ENCODE peak calls at places on chromosomes 6 and 20, in five cellular contexts. B is prostate gland, O is transverse colon, H is SK-N-SH, Y is esophagus muscularis mucosa. L is an unnamed sample. For H3K9me3, the result is how much of the 10 kb centered on the place peaks cover.

GRCh38 chr20:41232971-41233926 is 84.3 kb downstream of the ZHX3 start:
- DNase-seq in B (peak), Y (no peak), O (no peak), H (no peak), L (no peak)

GRCh38 chr6:15089569-15090144 is 156.2 kb upstream of the JARID2 start:
- DNase-seq in B (peak), O (no peak), Y (no peak), H (no peak), L (peak)

GRCh38 chr6:10557886-10558285 is 36.7 kb downstream of the GCNT2 start:
- DNase-seq in H (no peak), Y (no peak), B (no peak), O (no peak), L (no peak)

GRCh38 chr6:98946877-98947410 is 802 bp downstream of the FBXL4 start:
- DNase-seq in Y (no peak), H (peak), O (peak), B (peak), L (peak)

GRCh38 chr6:29576056-29576455 is 8.9 kb upstream of the OR2H2 start:
- DNase-seq in Y (no peak), H (no peak), B (no peak), O (no peak), L (no peak)

GRCh38 chr6:162940426-162940825 is 212.7 kb downstream of the PACRG start:
- DNase-seq in H (no peak), Y (no peak), B (no peak), O (no peak), L (no peak)

GRCh38 chr6:163637524-163637923 is 223.0 kb downstream of the QKI start:
- DNase-seq in O (no peak), Y (no peak), H (no peak), B (no peak), L (no peak)

GRCh38 chr6:33914519-33915120 is 110.8 kb upstream of the MLN start:
- DNase-seq in O (peak), B (no peak), Y (no peak), H (no peak), L (no peak)

GRCh38 chr20:52484438-52484837 is 292.9 kb upstream of the ZFP64 start:
- DNase-seq in H (no peak), B (no peak), Y (no peak), O (no peak), L (no peak)
- TF ChIP-seq POLR2AphosphoS5 in H (no peak), B (no peak), Y (no peak), O (no peak), L (no peak)

DNA sequence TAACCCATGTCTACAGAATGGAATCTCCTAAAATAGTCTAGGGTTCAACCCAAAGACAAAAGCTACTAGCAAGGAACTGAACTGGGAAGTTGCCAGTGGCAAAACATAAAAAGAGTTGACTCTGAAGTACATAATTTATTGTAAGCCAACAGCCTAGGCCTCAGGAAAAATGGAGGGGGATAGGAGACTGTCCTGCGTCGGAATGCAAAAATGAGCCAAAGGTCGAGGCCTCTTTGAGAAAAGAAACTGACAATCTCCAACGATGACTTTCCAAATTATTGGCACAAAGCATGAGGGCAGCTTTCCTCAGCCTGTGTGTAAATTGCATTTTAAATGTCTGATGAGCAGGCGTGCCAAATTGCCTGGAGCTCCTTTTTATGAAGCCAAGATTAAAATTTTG is 2.1 kb downstream of the COL12A1 start:
- DNase-seq in O (no peak), H (no peak), Y (no peak), B (no peak), L (no peak)
- H3K9me3 ChIP-seq in O (under half), H (under half), Y (under half), B (under half), L (under half)

GRCh38 chr20:19015890-19016465 is 196.5 kb upstream of the SLC24A3 start:
- DNase-seq in B (peak), H (no peak), O (no peak), Y (no peak), L (no peak)
- TF ChIP-seq POLR2AphosphoS5 in B (no peak), H (no peak), O (no peak), Y (no peak), L (no peak)

GRCh38 chr6:3090013-3090412 is 21.7 kb downstream of the RIPK1 start:
- DNase-seq in H (peak), O (no peak), Y (no peak), B (no peak), L (no peak)
- H3K9me3 ChIP-seq in H (under half), O (under half), Y (under half), B (under half), L (under half)

L was measured in stomach.